ENCODE peak calls at places on chromosomes 7 and 10, in eight cellular contexts. One of them, this sample, is unnamed.

GRCh38 chr7:28758186-28758585 is 199.9 kb downstream of the TRIL start:
- DNase-seq in GM23338: no peak
- DNase-seq in neural progenitor cell: no peak
- DNase-seq in fibroblast of lung: no peak
- DNase-seq in keratinocyte: no peak
- DNase-seq in endothelial cell of umbilical vein: no peak
- DNase-seq in PC-3: no peak
- DNase-seq in GM23248: no peak
- DNase-seq in this sample: no peak

GRCh38 chr10:120729508-120729907 is 121.7 kb upstream of the WDR11 start:
- DNase-seq in keratinocyte: no peak
- DNase-seq in neural progenitor cell: no peak
- DNase-seq in PC-3: no peak
- DNase-seq in fibroblast of lung: no peak
- DNase-seq in endothelial cell of umbilical vein: peak
- DNase-seq in GM23248: no peak
- DNase-seq in GM23338: no peak
- DNase-seq in this sample: no peak

GRCh38 chr10:71837085-71837827 is 13.8 kb downstream of the PSAP start:
- DNase-seq in PC-3: no peak
- DNase-seq in neural progenitor cell: peak
- DNase-seq in endothelial cell of umbilical vein: no peak
- DNase-seq in GM23338: peak
- DNase-seq in GM23248: no peak
- DNase-seq in keratinocyte: no peak
- DNase-seq in fibroblast of lung: no peak
- DNase-seq in this sample: peak

GRCh38 chr7:94701555-94701973 is 45.6 kb upstream of the SGCE start:
- DNase-seq in keratinocyte: no peak
- DNase-seq in neural progenitor cell: peak
- DNase-seq in GM23338: peak
- DNase-seq in endothelial cell of umbilical vein: peak
- DNase-seq in PC-3: peak
- DNase-seq in GM23248: peak
- DNase-seq in fibroblast of lung: peak
- DNase-seq in this sample: peak

GRCh38 chr10:89086801-89087513 is 96.4 kb downstream of the FAS start:
- DNase-seq in endothelial cell of umbilical vein: no peak
- DNase-seq in PC-3: no peak
- DNase-seq in GM23248: peak
- DNase-seq in GM23338: peak
- DNase-seq in keratinocyte: no peak
- DNase-seq in fibroblast of lung: peak
- DNase-seq in neural progenitor cell: peak
- DNase-seq in this sample: peak

GRCh38 chr7:90663176-90663575 is 67.1 kb downstream of the CDK14 start:
- DNase-seq in endothelial cell of umbilical vein: no peak
- DNase-seq in fibroblast of lung: no peak
- DNase-seq in GM23338: no peak
- DNase-seq in PC-3: no peak
- DNase-seq in keratinocyte: no peak
- DNase-seq in GM23248: no peak
- DNase-seq in neural progenitor cell: no peak
- DNase-seq in this sample: no peak

GRCh38 chr10:28381903-28382347 is 79.1 kb upstream of the MPP7 start:
- DNase-seq in keratinocyte: peak
- DNase-seq in PC-3: peak
- DNase-seq in fibroblast of lung: peak
- DNase-seq in GM23338: peak
- DNase-seq in GM23248: peak
- DNase-seq in neural progenitor cell: peak
- DNase-seq in endothelial cell of umbilical vein: peak
- DNase-seq in this sample: peak

GRCh38 chr7:96219382-96220130 is 102.3 kb downstream of the SLC25A13 start:
- DNase-seq in GM23248: peak
- DNase-seq in GM23338: no peak
- DNase-seq in keratinocyte: peak
- DNase-seq in PC-3: peak
- DNase-seq in neural progenitor cell: no peak
- DNase-seq in endothelial cell of umbilical vein: peak
- DNase-seq in fibroblast of lung: peak
- DNase-seq in this sample: no peak

GRCh38 chr7:127905491-127906330 is 125.5 kb downstream of the LRRC4 start:
- DNase-seq in neural progenitor cell: no peak
- DNase-seq in PC-3: peak
- DNase-seq in keratinocyte: no peak
- DNase-seq in GM23248: peak
- DNase-seq in GM23338: no peak
- DNase-seq in fibroblast of lung: no peak
- DNase-seq in endothelial cell of umbilical vein: peak
- DNase-seq in this sample: no peak

GRCh38 chr7:17706734-17707133 is 233.6 kb downstream of the SNX13 start:
- DNase-seq in endothelial cell of umbilical vein: peak
- DNase-seq in PC-3: peak
- DNase-seq in keratinocyte: no peak
- DNase-seq in neural progenitor cell: peak
- DNase-seq in fibroblast of lung: peak
- DNase-seq in GM23338: peak
- DNase-seq in GM23248: peak
- DNase-seq in this sample: peak

GRCh38 chr7:152894295-152895170 is 135.0 kb downstream of the ACTR3B start:
- DNase-seq in PC-3: peak
- DNase-seq in fibroblast of lung: no peak
- DNase-seq in keratinocyte: no peak
- DNase-seq in GM23338: peak
- DNase-seq in GM23248: peak
- DNase-seq in neural progenitor cell: peak
- DNase-seq in endothelial cell of umbilical vein: no peak
- DNase-seq in this sample: peak

GRCh38 chr10:102627446-102628293 is 16.6 kb upstream of the TRIM8 start:
- DNase-seq in keratinocyte: no peak
- DNase-seq in PC-3: peak
- DNase-seq in GM23248: peak
- DNase-seq in fibroblast of lung: peak
- DNase-seq in neural progenitor cell: peak
- DNase-seq in endothelial cell of umbilical vein: peak
- DNase-seq in GM23338: peak
- DNase-seq in this sample: no peak

GRCh38 chr7:47658886-47659635 is 77.2 kb upstream of the TNS3 start:
- DNase-seq in GM23338: no peak
- DNase-seq in neural progenitor cell: no peak
- DNase-seq in GM23248: no peak
- DNase-seq in endothelial cell of umbilical vein: no peak
- DNase-seq in fibroblast of lung: no peak
- DNase-seq in keratinocyte: no peak
- DNase-seq in PC-3: no peak
- DNase-seq in this sample: no peak

GRCh38 chr7:104150470-104150869 is 57.3 kb downstream of the ORC5 start:
- DNase-seq in GM23248: no peak
- DNase-seq in fibroblast of lung: no peak
- DNase-seq in neural progenitor cell: no peak
- DNase-seq in GM23338: no peak
- DNase-seq in endothelial cell of umbilical vein: no peak
- DNase-seq in keratinocyte: no peak
- DNase-seq in PC-3: no peak
- DNase-seq in this sample: no peak

GRCh38 chr10:111203615-111204014 is 126.8 kb downstream of the ADRA2A start:
- DNase-seq in PC-3: no peak
- DNase-seq in neural progenitor cell: no peak
- DNase-seq in endothelial cell of umbilical vein: no peak
- DNase-seq in GM23248: no peak
- DNase-seq in GM23338: no peak
- DNase-seq in fibroblast of lung: no peak
- DNase-seq in keratinocyte: no peak
- DNase-seq in this sample: no peak

GRCh38 chr10:79333513-79333912 is 13.8 kb upstream of the PPIF start:
- DNase-seq in endothelial cell of umbilical vein: no peak
- DNase-seq in neural progenitor cell: no peak
- DNase-seq in fibroblast of lung: no peak
- DNase-seq in GM23248: peak
- DNase-seq in GM23338: no peak
- DNase-seq in keratinocyte: no peak
- DNase-seq in PC-3: peak
- DNase-seq in this sample: no peak

GRCh38 chr7:47803846-47804245 is 144.4 kb downstream of the PKD1L1 start:
- DNase-seq in fibroblast of lung: no peak
- DNase-seq in endothelial cell of umbilical vein: no peak
- DNase-seq in GM23248: no peak
- DNase-seq in GM23338: no peak
- DNase-seq in keratinocyte: no peak
- DNase-seq in PC-3: no peak
- DNase-seq in neural progenitor cell: no peak
- DNase-seq in this sample: no peak

GRCh38 chr7:116592445-116592844 is 67.6 kb downstream of the CAV1 start:
- DNase-seq in PC-3: no peak
- DNase-seq in GM23338: no peak
- DNase-seq in neural progenitor cell: no peak
- DNase-seq in endothelial cell of umbilical vein: peak
- DNase-seq in fibroblast of lung: no peak
- DNase-seq in GM23248: no peak
- DNase-seq in keratinocyte: no peak
- DNase-seq in this sample: no peak
- TF ChIP-seq EZH2 in PC-3: no peak
- TF ChIP-seq EZH2 in GM23338: no peak
- TF ChIP-seq EZH2 in neural progenitor cell: no peak
- TF ChIP-seq EZH2 in endothelial cell of umbilical vein: no peak
- TF ChIP-seq EZH2 in fibroblast of lung: no peak
- TF ChIP-seq EZH2 in GM23248: no peak
- TF ChIP-seq EZH2 in keratinocyte: no peak
- TF ChIP-seq EZH2 in this sample: no peak

GRCh38 chr10:11005626-11006427 is 11.8 kb upstream of the CELF2 start:
- DNase-seq in neural progenitor cell: no peak
- DNase-seq in PC-3: no peak
- DNase-seq in GM23338: no peak
- DNase-seq in endothelial cell of umbilical vein: no peak
- DNase-seq in fibroblast of lung: no peak
- DNase-seq in keratinocyte: no peak
- DNase-seq in GM23248: no peak
- DNase-seq in this sample: no peak
- H3K27ac ChIP-seq in neural progenitor cell: no peak
- H3K27ac ChIP-seq in PC-3: no peak
- H3K27ac ChIP-seq in GM23338: no peak
- H3K27ac ChIP-seq in endothelial cell of umbilical vein: no peak
- H3K27ac ChIP-seq in fibroblast of lung: no peak
- H3K27ac ChIP-seq in keratinocyte: no peak
- H3K27ac ChIP-seq in GM23248: no peak
- H3K27ac ChIP-seq in this sample: no peak

GRCh38 chr10:22344781-22345300 is 455 bp upstream of the SPAG6 start:
- DNase-seq in fibroblast of lung: no peak
- DNase-seq in neural progenitor cell: no peak
- DNase-seq in PC-3: no peak
- DNase-seq in GM23248: no peak
- DNase-seq in GM23338: no peak
- DNase-seq in keratinocyte: no peak
- DNase-seq in endothelial cell of umbilical vein: no peak
- DNase-seq in this sample: no peak
- TF ChIP-seq EZH2 in fibroblast of lung: peak
- TF ChIP-seq EZH2 in neural progenitor cell: peak
- TF ChIP-seq EZH2 in PC-3: no peak
- TF ChIP-seq EZH2 in GM23248: peak
- TF ChIP-seq EZH2 in GM23338: peak
- TF ChIP-seq EZH2 in keratinocyte: peak
- TF ChIP-seq EZH2 in endothelial cell of umbilical vein: peak
- TF ChIP-seq EZH2 in this sample: peak

GRCh38 chr10:76784076-76784475 is 853.5 kb downstream of the KCNMA1 start:
- DNase-seq in keratinocyte: no peak
- DNase-seq in fibroblast of lung: no peak
- DNase-seq in PC-3: no peak
- DNase-seq in GM23338: no peak
- DNase-seq in endothelial cell of umbilical vein: no peak
- DNase-seq in GM23248: no peak
- DNase-seq in neural progenitor cell: no peak
- DNase-seq in this sample: no peak

GRCh38 chr10:76774987-76775603 is 862.5 kb downstream of the KCNMA1 start:
- DNase-seq in endothelial cell of umbilical vein: no peak
- DNase-seq in fibroblast of lung: no peak
- DNase-seq in neural progenitor cell: no peak
- DNase-seq in GM23338: no peak
- DNase-seq in PC-3: no peak
- DNase-seq in GM23248: no peak
- DNase-seq in keratinocyte: no peak
- DNase-seq in this sample: no peak

GRCh38 chr10:76779821-76780281 is 857.8 kb downstream of the KCNMA1 start:
- DNase-seq in PC-3: no peak
- DNase-seq in keratinocyte: no peak
- DNase-seq in endothelial cell of umbilical vein: no peak
- DNase-seq in GM23248: peak
- DNase-seq in fibroblast of lung: no peak
- DNase-seq in GM23338: peak
- DNase-seq in neural progenitor cell: peak
- DNase-seq in this sample: no peak

GRCh38 chr10:76779163-76779820 is 858.3 kb downstream of the KCNMA1 start:
- DNase-seq in GM23338: peak
- DNase-seq in PC-3: peak
- DNase-seq in GM23248: peak
- DNase-seq in endothelial cell of umbilical vein: no peak
- DNase-seq in fibroblast of lung: peak
- DNase-seq in keratinocyte: no peak
- DNase-seq in neural progenitor cell: peak
- DNase-seq in this sample: peak
- H3K27ac ChIP-seq in GM23338: peak
- H3K27ac ChIP-seq in PC-3: no peak
- H3K27ac ChIP-seq in GM23248: peak
- H3K27ac ChIP-seq in endothelial cell of umbilical vein: no peak
- H3K27ac ChIP-seq in fibroblast of lung: no peak
- H3K27ac ChIP-seq in keratinocyte: no peak
- H3K27ac ChIP-seq in neural progenitor cell: peak
- H3K27ac ChIP-seq in this sample: no peak

GRCh38 chr7:140231779-140232491 is 55.2 kb upstream of the KDM7A start:
- DNase-seq in endothelial cell of umbilical vein: no peak
- DNase-seq in keratinocyte: no peak
- DNase-seq in GM23338: no peak
- DNase-seq in PC-3: peak
- DNase-seq in fibroblast of lung: no peak
- DNase-seq in GM23248: no peak
- DNase-seq in neural progenitor cell: no peak
- DNase-seq in this sample: no peak
- TF ChIP-seq EZH2 in endothelial cell of umbilical vein: no peak
- TF ChIP-seq EZH2 in keratinocyte: no peak
- TF ChIP-seq EZH2 in GM23338: no peak
- TF ChIP-seq EZH2 in PC-3: no peak
- TF ChIP-seq EZH2 in fibroblast of lung: no peak
- TF ChIP-seq EZH2 in GM23248: no peak
- TF ChIP-seq EZH2 in neural progenitor cell: no peak
- TF ChIP-seq EZH2 in this sample: no peak

GRCh38 chr7:77330169-77330882 is 85.8 kb downstream of the GSAP start:
- DNase-seq in endothelial cell of umbilical vein: peak
- DNase-seq in GM23338: no peak
- DNase-seq in neural progenitor cell: no peak
- DNase-seq in GM23248: peak
- DNase-seq in fibroblast of lung: no peak
- DNase-seq in PC-3: peak
- DNase-seq in keratinocyte: no peak
- DNase-seq in this sample: peak
- H3K27ac ChIP-seq in endothelial cell of umbilical vein: peak
- H3K27ac ChIP-seq in GM23338: no peak
- H3K27ac ChIP-seq in neural progenitor cell: no peak
- H3K27ac ChIP-seq in GM23248: no peak
- H3K27ac ChIP-seq in fibroblast of lung: no peak
- H3K27ac ChIP-seq in PC-3: peak
- H3K27ac ChIP-seq in keratinocyte: no peak
- H3K27ac ChIP-seq in this sample: peak